ENCODE peak calls at places on chromosomes 4 and X, in eight cellular contexts. W, G, R, X, Z, B, K and Y are unnamed samples.

GRCh38 chrX:17098516-17099247 is 152.2 kb downstream of the REPS2 start:
- DNase-seq in W (no peak), G (no peak), R (no peak), X (no peak), Z (no peak), B (no peak), K (no peak), Y (no peak)

GRCh38 chrX:16639966-16640365 is 10.0 kb upstream of the S100G start:
- DNase-seq in W (no peak), G (no peak), R (no peak), X (no peak), Z (peak; percentile 31), B (no peak), K (no peak), Y (no peak)

GRCh38 chr4:184274288-184274951 is 56.7 kb upstream of the ENPP6 start:
- DNase-seq in W (no peak), G (no peak), R (no peak), X (no peak), Z (no peak), B (no peak), K (no peak), Y (no peak)

GRCh38 chrX:12973561-12974216 is 1.2 kb upstream of the TMSB4X start:
- DNase-seq in W (no peak), G (no peak), R (no peak), X (no peak), Z (peak; percentile 38), B (no peak), K (peak; percentile 8), Y (peak; percentile 57)

GRCh38 chr4:158821228-158822009 is 52.6 kb downstream of the FNIP2 start:
- DNase-seq in W (no peak), G (no peak), R (no peak), X (no peak), Z (peak; percentile 52), B (no peak), K (no peak), Y (no peak)

GRCh38 chr4:138225477-138225876 is 16.7 kb downstream of the SLC7A11 start:
- DNase-seq in W (no peak), G (no peak), R (no peak), X (no peak), Z (no peak), B (no peak), K (no peak), Y (no peak)

GRCh38 chr4:30879841-30880240 is 159.7 kb downstream of the PCDH7 start:
- DNase-seq in W (no peak), G (no peak), R (no peak), X (no peak), Z (no peak), B (no peak), K (no peak), Y (no peak)

GRCh38 chr4:118224239-118224829 is 128.5 kb downstream of the PRSS12 start:
- DNase-seq in W (no peak), G (no peak), R (peak; percentile 38), X (peak; percentile 44), Z (peak; percentile 73), B (no peak), K (no peak), Y (no peak)

GRCh38 chr4:59553063-59553738 is 1646.9 kb upstream of the ADGRL3 start:
- DNase-seq in W (no peak), G (no peak), R (peak; percentile 19), X (peak; percentile 69), Z (peak; percentile 81), B (no peak), K (no peak), Y (no peak)

GRCh38 chrX:17020371-17020770 is 73.9 kb downstream of the REPS2 start:
- DNase-seq in W (no peak), G (no peak), R (no peak), X (no peak), Z (no peak), B (no peak), K (no peak), Y (no peak)

GRCh38 chr4:61517144-61517543 is 317.0 kb downstream of the ADGRL3 start:
- DNase-seq in W (peak; percentile 23), G (no peak), R (no peak), X (no peak), Z (no peak), B (no peak), K (no peak), Y (no peak)

GRCh38 chrX:1592128-1592862 is 891 bp downstream of the AKAP17A start:
- DNase-seq in W (peak; percentile 60), G (peak; percentile 74), R (no peak), X (no peak), Z (no peak), B (no peak), K (no peak), Y (no peak)

GRCh38 chr4:111854494-111855087 is 290.7 kb upstream of the FAM241A start:
- DNase-seq in W (no peak), G (no peak), R (peak; percentile 38), X (no peak), Z (peak; percentile 65), B (no peak), K (no peak), Y (no peak)

GRCh38 chr4:158750379-158750778 is 18.4 kb upstream of the FNIP2 start:
- DNase-seq in W (no peak), G (no peak), R (peak; percentile 77), X (no peak), Z (no peak), B (no peak), K (no peak), Y (no peak)

GRCh38 chr4:37243722-37244582 is 591 bp upstream of the NWD2 start:
- DNase-seq in W (no peak), G (no peak), R (no peak), X (no peak), Z (no peak), B (no peak), K (no peak), Y (no peak)

GRCh38 chr4:76765473-76766183 is 132.3 kb downstream of the SOWAHB start:
- DNase-seq in W (no peak), G (no peak), R (no peak), X (no peak), Z (no peak), B (no peak), K (no peak), Y (no peak)

GRCh38 chr4:105050896-105051295 is 95.8 kb upstream of the TET2 start:
- DNase-seq in W (no peak), G (no peak), R (peak; percentile 20), X (no peak), Z (no peak), B (no peak), K (no peak), Y (no peak)

GRCh38 chr4:101678180-101678579 is 112.3 kb upstream of the BANK1 start:
- DNase-seq in W (no peak), G (no peak), R (peak; percentile 16), X (no peak), Z (peak; percentile 10), B (no peak), K (no peak), Y (no peak)

GRCh38 chr4:89572224-89572858 is 264.6 kb downstream of the SNCA start:
- DNase-seq in W (no peak), G (no peak), R (no peak), X (no peak), Z (no peak), B (no peak), K (no peak), Y (no peak)

GRCh38 chrX:7996414-7996813 is 69.2 kb upstream of the PNPLA4 start:
- DNase-seq in W (no peak), G (no peak), R (no peak), X (peak; percentile 2), Z (peak; percentile 59), B (no peak), K (no peak), Y (peak; percentile 12)

GRCh38 chr4:78766650-78767049 is 9.5 kb upstream of the BMP2K start:
- DNase-seq in W (no peak), G (no peak), R (no peak), X (no peak), Z (no peak), B (no peak), K (no peak), Y (no peak)

GRCh38 chr4:78650106-78651021 is 98.8 kb downstream of the ANXA3 start:
- DNase-seq in W (no peak), G (no peak), R (peak; percentile 87), X (no peak), Z (peak; percentile 87), B (no peak), K (peak; percentile 0), Y (no peak)

GRCh38 chrX:101415180-101416130 is 7.4 kb downstream of the HNRNPH2 start:
- DNase-seq in W (no peak), G (peak; percentile 24), R (peak; percentile 51), X (peak; percentile 44), Z (peak; percentile 77), B (peak; percentile 11), K (peak; percentile 6), Y (no peak)

GRCh38 chr4:128565565-128566186 is 243.8 kb upstream of the JADE1 start:
- DNase-seq in W (peak; percentile 42), G (peak; percentile 10), R (no peak), X (no peak), Z (peak; percentile 61), B (no peak), K (no peak), Y (no peak)

GRCh38 chr4:78624048-78624447 is 72.5 kb downstream of the ANXA3 start:
- DNase-seq in W (no peak), G (no peak), R (no peak), X (no peak), Z (no peak), B (no peak), K (no peak), Y (no peak)

GRCh38 chrX:42975906-42976305 is 197.9 kb upstream of the PPP1R2C start:
- DNase-seq in W (no peak), G (no peak), R (no peak), X (no peak), Z (no peak), B (no peak), K (no peak), Y (no peak)

GRCh38 chr4:175234162-175234561 is 316.0 kb downstream of the ADAM29 start:
- DNase-seq in W (no peak), G (no peak), R (no peak), X (no peak), Z (no peak), B (no peak), K (no peak), Y (no peak)

GRCh38 chrX:120291211-120291610 is 20.1 kb downstream of the TMEM255A start:
- DNase-seq in W (no peak), G (no peak), R (no peak), X (no peak), Z (no peak), B (no peak), K (no peak), Y (no peak)

GRCh38 chr4:23241408-23241807 is 548.7 kb downstream of the GBA3 start:
- DNase-seq in W (peak; percentile 50), G (no peak), R (no peak), X (no peak), Z (no peak), B (no peak), K (no peak), Y (no peak)

GRCh38 chr4:180665994-180666818 is 1577.0 kb upstream of the TENM3 start:
- DNase-seq in W (no peak), G (peak; percentile 10), R (peak; percentile 0), X (peak; percentile 29), Z (peak; percentile 86), B (no peak), K (no peak), Y (no peak)

GRCh38 chr4:170109586-170110289 is 20.0 kb upstream of the AADAT start:
- DNase-seq in W (no peak), G (no peak), R (peak; percentile 51), X (no peak), Z (no peak), B (peak; percentile 13), K (no peak), Y (no peak)

GRCh38 chrX:131633285-131633917 is 89.5 kb downstream of the OR13H1 start:
- DNase-seq in W (peak; percentile 40), G (peak; percentile 3), R (peak; percentile 24), X (peak; percentile 10), Z (peak; percentile 57), B (peak; percentile 4), K (no peak), Y (peak; percentile 28)

GRCh38 chr4:17619416-17620105 is 5.1 kb downstream of the MED28 start:
- DNase-seq in W (no peak), G (no peak), R (no peak), X (no peak), Z (no peak), B (no peak), K (no peak), Y (no peak)

GRCh38 chr4:22859318-22859717 is 166.6 kb downstream of the GBA3 start:
- DNase-seq in W (no peak), G (no peak), R (no peak), X (no peak), Z (no peak), B (no peak), K (no peak), Y (no peak)